ENCODE peak calls at places on chromosomes 1 and 21, in eight cellular contexts. One of them, this sample, is unnamed.

GRCh38 chr21:44011123-44011773 is 861 bp upstream of the TRAPPC10 start:
- DNase-seq in trophoblast cell: no peak
- DNase-seq in uterus: no peak
- DNase-seq in Peyer's patch: no peak
- DNase-seq in heart left ventricle: peak
- DNase-seq in endodermal cell: peak
- DNase-seq in transverse colon: peak
- DNase-seq in neural progenitor cell: no peak
- DNase-seq in this sample: no peak

GRCh38 chr21:22898061-22898460 is 1899.9 kb downstream of the NCAM2 start:
- DNase-seq in endodermal cell: no peak
- DNase-seq in transverse colon: no peak
- DNase-seq in trophoblast cell: no peak
- DNase-seq in Peyer's patch: no peak
- DNase-seq in uterus: no peak
- DNase-seq in heart left ventricle: no peak
- DNase-seq in neural progenitor cell: no peak
- DNase-seq in this sample: no peak

GRCh38 chr1:187621961-187622360 is 793.2 kb downstream of the PLA2G4A start:
- DNase-seq in uterus: no peak
- DNase-seq in trophoblast cell: no peak
- DNase-seq in endodermal cell: no peak
- DNase-seq in neural progenitor cell: no peak
- DNase-seq in heart left ventricle: no peak
- DNase-seq in transverse colon: no peak
- DNase-seq in Peyer's patch: no peak
- DNase-seq in this sample: no peak

GRCh38 chr1:166307261-166308188 is 140.7 kb upstream of the FAM78B start:
- DNase-seq in neural progenitor cell: no peak
- DNase-seq in heart left ventricle: peak
- DNase-seq in Peyer's patch: no peak
- DNase-seq in trophoblast cell: no peak
- DNase-seq in transverse colon: no peak
- DNase-seq in endodermal cell: no peak
- DNase-seq in uterus: no peak
- DNase-seq in this sample: no peak

GRCh38 chr1:72891976-72892375 is 609.6 kb upstream of the NEGR1 start:
- DNase-seq in Peyer's patch: no peak
- DNase-seq in heart left ventricle: no peak
- DNase-seq in trophoblast cell: no peak
- DNase-seq in transverse colon: no peak
- DNase-seq in neural progenitor cell: no peak
- DNase-seq in uterus: no peak
- DNase-seq in endodermal cell: no peak
- DNase-seq in this sample: no peak

GRCh38 chr21:26923986-26924385 is 42.9 kb downstream of the ADAMTS5 start:
- DNase-seq in Peyer's patch: no peak
- DNase-seq in uterus: no peak
- DNase-seq in transverse colon: no peak
- DNase-seq in trophoblast cell: no peak
- DNase-seq in endodermal cell: no peak
- DNase-seq in neural progenitor cell: no peak
- DNase-seq in heart left ventricle: no peak
- DNase-seq in this sample: no peak

GRCh38 chr1:225987491-225988316 is 11.4 kb downstream of the SDE2 start:
- DNase-seq in neural progenitor cell: peak
- DNase-seq in Peyer's patch: no peak
- DNase-seq in transverse colon: no peak
- DNase-seq in endodermal cell: no peak
- DNase-seq in trophoblast cell: no peak
- DNase-seq in heart left ventricle: no peak
- DNase-seq in uterus: no peak
- DNase-seq in this sample: no peak

GRCh38 chr21:42858185-42858847 is 21.0 kb downstream of the WDR4 start:
- DNase-seq in uterus: no peak
- DNase-seq in Peyer's patch: no peak
- DNase-seq in trophoblast cell: no peak
- DNase-seq in neural progenitor cell: no peak
- DNase-seq in heart left ventricle: no peak
- DNase-seq in transverse colon: no peak
- DNase-seq in endodermal cell: peak
- DNase-seq in this sample: peak

GRCh38 chr21:43957629-43958362 is 54.3 kb upstream of the TRAPPC10 start:
- DNase-seq in neural progenitor cell: no peak
- DNase-seq in endodermal cell: no peak
- DNase-seq in transverse colon: no peak
- DNase-seq in Peyer's patch: no peak
- DNase-seq in heart left ventricle: no peak
- DNase-seq in uterus: no peak
- DNase-seq in trophoblast cell: no peak
- DNase-seq in this sample: no peak

GRCh38 chr1:117676615-117677130 is 70.8 kb downstream of the TENT5C start:
- DNase-seq in uterus: no peak
- DNase-seq in trophoblast cell: no peak
- DNase-seq in transverse colon: no peak
- DNase-seq in heart left ventricle: no peak
- DNase-seq in Peyer's patch: no peak
- DNase-seq in neural progenitor cell: no peak
- DNase-seq in endodermal cell: no peak
- DNase-seq in this sample: no peak

GRCh38 chr1:244322791-244323521 is 128.8 kb downstream of the ADSS2 start:
- DNase-seq in transverse colon: no peak
- DNase-seq in uterus: no peak
- DNase-seq in endodermal cell: peak
- DNase-seq in Peyer's patch: peak
- DNase-seq in neural progenitor cell: no peak
- DNase-seq in heart left ventricle: no peak
- DNase-seq in trophoblast cell: peak
- DNase-seq in this sample: peak

GRCh38 chr1:205470131-205470530 is 14.3 kb upstream of the BLACAT1 start:
- DNase-seq in neural progenitor cell: no peak
- DNase-seq in endodermal cell: no peak
- DNase-seq in trophoblast cell: no peak
- DNase-seq in Peyer's patch: peak
- DNase-seq in transverse colon: peak
- DNase-seq in uterus: no peak
- DNase-seq in heart left ventricle: no peak
- DNase-seq in this sample: no peak

GRCh38 chr1:56370513-56370912 is 208.8 kb downstream of the PLPP3 start:
- DNase-seq in endodermal cell: no peak
- DNase-seq in trophoblast cell: no peak
- DNase-seq in transverse colon: no peak
- DNase-seq in uterus: no peak
- DNase-seq in heart left ventricle: no peak
- DNase-seq in neural progenitor cell: no peak
- DNase-seq in Peyer's patch: no peak
- DNase-seq in this sample: no peak

GRCh38 chr1:47182681-47183235 is 7.1 kb downstream of the PDZK1IP1 start:
- DNase-seq in Peyer's patch: no peak
- DNase-seq in endodermal cell: no peak
- DNase-seq in heart left ventricle: no peak
- DNase-seq in neural progenitor cell: no peak
- DNase-seq in uterus: no peak
- DNase-seq in transverse colon: no peak
- DNase-seq in trophoblast cell: no peak
- DNase-seq in this sample: no peak

GRCh38 chr21:45988366-45989347 is 7.1 kb downstream of the COL6A1 start:
- DNase-seq in uterus: peak
- DNase-seq in transverse colon: no peak
- DNase-seq in endodermal cell: no peak
- DNase-seq in trophoblast cell: no peak
- DNase-seq in neural progenitor cell: no peak
- DNase-seq in heart left ventricle: peak
- DNase-seq in Peyer's patch: peak
- DNase-seq in this sample: peak

GRCh38 chr1:94755675-94756074 is 64.5 kb upstream of the SLC44A3 start:
- DNase-seq in uterus: peak
- DNase-seq in endodermal cell: no peak
- DNase-seq in Peyer's patch: no peak
- DNase-seq in transverse colon: no peak
- DNase-seq in heart left ventricle: peak
- DNase-seq in trophoblast cell: no peak
- DNase-seq in neural progenitor cell: no peak
- DNase-seq in this sample: peak

GRCh38 chr1:205348559-205349477 is 7.9 kb downstream of the KLHDC8A start:
- DNase-seq in transverse colon: no peak
- DNase-seq in neural progenitor cell: no peak
- DNase-seq in trophoblast cell: no peak
- DNase-seq in endodermal cell: no peak
- DNase-seq in uterus: no peak
- DNase-seq in heart left ventricle: no peak
- DNase-seq in Peyer's patch: no peak
- DNase-seq in this sample: no peak

GRCh38 chr1:9561429-9561828 is 22.2 kb downstream of the SLC25A33 start:
- DNase-seq in neural progenitor cell: no peak
- DNase-seq in endodermal cell: no peak
- DNase-seq in heart left ventricle: peak
- DNase-seq in transverse colon: peak
- DNase-seq in trophoblast cell: peak
- DNase-seq in uterus: no peak
- DNase-seq in Peyer's patch: no peak
- DNase-seq in this sample: peak

GRCh38 chr1:25793585-25794170 is 6.3 kb upstream of the SELENON start:
- DNase-seq in uterus: no peak
- DNase-seq in heart left ventricle: no peak
- DNase-seq in transverse colon: no peak
- DNase-seq in Peyer's patch: no peak
- DNase-seq in trophoblast cell: no peak
- DNase-seq in endodermal cell: no peak
- DNase-seq in neural progenitor cell: no peak
- DNase-seq in this sample: no peak

GRCh38 chr1:67612690-67613322 is 72.2 kb upstream of the GADD45A start:
- DNase-seq in Peyer's patch: no peak
- DNase-seq in heart left ventricle: peak
- DNase-seq in endodermal cell: peak
- DNase-seq in neural progenitor cell: no peak
- DNase-seq in trophoblast cell: no peak
- DNase-seq in transverse colon: no peak
- DNase-seq in uterus: peak
- DNase-seq in this sample: no peak

GRCh38 chr1:197954718-197955418 is 37.7 kb downstream of the LHX9 start:
- DNase-seq in Peyer's patch: peak
- DNase-seq in uterus: no peak
- DNase-seq in transverse colon: no peak
- DNase-seq in heart left ventricle: no peak
- DNase-seq in trophoblast cell: no peak
- DNase-seq in neural progenitor cell: no peak
- DNase-seq in endodermal cell: no peak
- DNase-seq in this sample: no peak

GRCh38 chr1:157992031-157992568 is 1.3 kb upstream of the KIRREL1 start:
- DNase-seq in uterus: peak
- DNase-seq in heart left ventricle: peak
- DNase-seq in trophoblast cell: peak
- DNase-seq in neural progenitor cell: peak
- DNase-seq in endodermal cell: peak
- DNase-seq in transverse colon: peak
- DNase-seq in Peyer's patch: peak
- DNase-seq in this sample: peak

DNA sequence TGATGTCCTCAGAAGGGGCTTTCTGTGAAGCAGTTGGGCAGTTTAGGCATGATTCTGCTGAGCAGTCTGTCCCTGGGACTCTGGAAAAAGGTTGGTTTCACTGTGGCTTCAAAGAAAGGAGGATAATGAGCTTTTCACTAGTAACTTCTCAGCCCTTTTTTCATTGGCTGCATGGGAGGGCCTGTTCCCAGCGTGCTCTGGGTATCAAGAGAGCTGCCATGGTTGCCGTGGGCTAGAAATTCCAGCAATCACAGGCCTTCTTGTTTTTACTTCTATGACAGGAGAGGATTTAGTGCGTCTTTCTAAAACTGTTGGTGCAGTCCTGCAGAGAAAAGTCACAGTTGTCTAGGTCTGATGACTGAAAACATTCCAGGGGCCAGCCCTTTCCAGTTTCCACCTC is 7.2 kb downstream of the SZRD1 start:
- DNase-seq in transverse colon: no peak
- DNase-seq in heart left ventricle: no peak
- DNase-seq in Peyer's patch: no peak
- DNase-seq in neural progenitor cell: peak
- DNase-seq in trophoblast cell: no peak
- DNase-seq in uterus: no peak
- DNase-seq in endodermal cell: no peak
- DNase-seq in this sample: no peak
- H3K27ac ChIP-seq in transverse colon: no peak
- H3K27ac ChIP-seq in heart left ventricle: no peak
- H3K27ac ChIP-seq in Peyer's patch: no peak
- H3K27ac ChIP-seq in neural progenitor cell: peak
- H3K27ac ChIP-seq in trophoblast cell: no peak
- H3K27ac ChIP-seq in uterus: no peak
- H3K27ac ChIP-seq in endodermal cell: no peak
- H3K27ac ChIP-seq in this sample: no peak

GRCh38 chr1:12180315-12180714 is 13.5 kb downstream of the TNFRSF1B start:
- DNase-seq in endodermal cell: no peak
- DNase-seq in trophoblast cell: peak
- DNase-seq in neural progenitor cell: no peak
- DNase-seq in transverse colon: peak
- DNase-seq in uterus: peak
- DNase-seq in Peyer's patch: peak
- DNase-seq in heart left ventricle: peak
- DNase-seq in this sample: no peak
- H3K27ac ChIP-seq in endodermal cell: no peak
- H3K27ac ChIP-seq in trophoblast cell: no peak
- H3K27ac ChIP-seq in neural progenitor cell: no peak
- H3K27ac ChIP-seq in transverse colon: peak
- H3K27ac ChIP-seq in uterus: peak
- H3K27ac ChIP-seq in Peyer's patch: peak
- H3K27ac ChIP-seq in heart left ventricle: peak
- H3K27ac ChIP-seq in this sample: no peak

GRCh38 chr1:201648066-201648910 is 109.4 kb downstream of the NAV1 start:
- DNase-seq in endodermal cell: peak
- DNase-seq in trophoblast cell: no peak
- DNase-seq in neural progenitor cell: peak
- DNase-seq in Peyer's patch: no peak
- DNase-seq in uterus: peak
- DNase-seq in transverse colon: peak
- DNase-seq in heart left ventricle: peak
- DNase-seq in this sample: peak
- H3K27ac ChIP-seq in endodermal cell: no peak
- H3K27ac ChIP-seq in trophoblast cell: no peak
- H3K27ac ChIP-seq in neural progenitor cell: no peak
- H3K27ac ChIP-seq in Peyer's patch: peak
- H3K27ac ChIP-seq in uterus: peak
- H3K27ac ChIP-seq in transverse colon: peak
- H3K27ac ChIP-seq in heart left ventricle: peak
- H3K27ac ChIP-seq in this sample: no peak

DNA sequence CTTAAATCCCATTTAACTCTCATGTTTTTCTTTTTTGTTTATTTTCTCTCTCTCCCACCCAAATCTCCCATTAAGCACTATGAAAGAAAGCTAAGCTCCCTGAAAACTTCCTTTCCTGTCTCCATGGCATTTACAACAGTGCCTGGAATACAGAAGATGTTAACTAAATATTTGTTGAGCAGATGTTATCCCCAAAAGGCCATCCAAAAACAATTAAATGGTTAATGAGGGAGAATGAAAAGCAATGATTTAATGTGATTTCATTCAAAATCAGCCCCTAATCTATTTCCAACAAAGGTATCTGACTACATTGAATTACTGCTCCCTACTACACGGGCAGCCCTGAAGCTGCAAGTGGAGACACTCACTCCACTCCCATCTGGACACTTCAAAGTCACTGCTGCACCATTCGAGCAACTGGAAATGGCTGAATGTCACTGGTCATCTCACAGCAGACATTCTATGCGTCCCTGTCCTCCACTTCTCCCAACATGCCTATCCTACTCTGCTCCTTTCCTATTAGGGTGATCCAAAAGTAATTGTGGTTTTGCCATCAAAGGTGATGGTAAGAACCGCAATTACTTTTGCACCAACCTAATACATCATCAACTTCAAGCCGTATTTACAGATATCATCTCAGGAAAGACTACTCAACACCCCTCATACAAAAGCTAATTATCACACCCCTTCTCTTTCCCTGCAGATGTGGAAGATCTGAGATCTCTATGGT is 7.5 kb downstream of the TP53BP2 start:
- DNase-seq in trophoblast cell: no peak
- DNase-seq in Peyer's patch: no peak
- DNase-seq in transverse colon: no peak
- DNase-seq in neural progenitor cell: no peak
- DNase-seq in heart left ventricle: no peak
- DNase-seq in endodermal cell: no peak
- DNase-seq in uterus: no peak
- DNase-seq in this sample: no peak
- H3K27ac ChIP-seq in trophoblast cell: no peak
- H3K27ac ChIP-seq in Peyer's patch: no peak
- H3K27ac ChIP-seq in transverse colon: no peak
- H3K27ac ChIP-seq in neural progenitor cell: no peak
- H3K27ac ChIP-seq in heart left ventricle: no peak
- H3K27ac ChIP-seq in endodermal cell: no peak
- H3K27ac ChIP-seq in uterus: no peak
- H3K27ac ChIP-seq in this sample: no peak